ENCODE peak calls at places on chromosome 19, in six cellular contexts. One of them, this sample, is unnamed.

GRCh38 chr19:11410682-11411081 is 8.4 kb downstream of the RGL3 start:
- DNase-seq in D341Med: no peak
- DNase-seq in hippocampal formation: no peak
- DNase-seq in neural crest cell: no peak
- DNase-seq in spleen: no peak
- DNase-seq in CD4-positive, alpha-beta memory T cell: no peak
- DNase-seq in this sample: no peak

GRCh38 chr19:22526661-22527272 is 104.6 kb upstream of the ZNF98 start:
- DNase-seq in D341Med: no peak
- DNase-seq in hippocampal formation: no peak
- DNase-seq in neural crest cell: no peak
- DNase-seq in spleen: no peak
- DNase-seq in CD4-positive, alpha-beta memory T cell: no peak
- DNase-seq in this sample: no peak

GRCh38 chr19:52034051-52034728 is 6.0 kb upstream of the ZNF614 start:
- DNase-seq in D341Med: no peak
- DNase-seq in hippocampal formation: no peak
- DNase-seq in neural crest cell: no peak
- DNase-seq in spleen: no peak
- DNase-seq in CD4-positive, alpha-beta memory T cell: no peak
- DNase-seq in this sample: peak

GRCh38 chr19:39247701-39248664 is 673 bp downstream of the IFNL4 start:
- DNase-seq in D341Med: peak
- DNase-seq in hippocampal formation: no peak
- DNase-seq in neural crest cell: no peak
- DNase-seq in spleen: no peak
- DNase-seq in CD4-positive, alpha-beta memory T cell: peak
- DNase-seq in this sample: no peak

GRCh38 chr19:55086730-55087541 is 11.3 kb downstream of the EPS8L1 start:
- DNase-seq in D341Med: peak
- DNase-seq in hippocampal formation: peak
- DNase-seq in neural crest cell: peak
- DNase-seq in spleen: peak
- DNase-seq in CD4-positive, alpha-beta memory T cell: peak
- DNase-seq in this sample: peak

GRCh38 chr19:47187797-47188196 is 43.2 kb downstream of the BBC3 start:
- DNase-seq in D341Med: no peak
- DNase-seq in hippocampal formation: no peak
- DNase-seq in neural crest cell: no peak
- DNase-seq in spleen: no peak
- DNase-seq in CD4-positive, alpha-beta memory T cell: peak
- DNase-seq in this sample: no peak

GRCh38 chr19:17943284-17944221 is 10.7 kb downstream of the CCDC124 start:
- DNase-seq in D341Med: no peak
- DNase-seq in hippocampal formation: no peak
- DNase-seq in neural crest cell: no peak
- DNase-seq in spleen: no peak
- DNase-seq in CD4-positive, alpha-beta memory T cell: no peak
- DNase-seq in this sample: peak

GRCh38 chr19:28985201-28985600 is 227.8 kb downstream of the UQCRFS1 start:
- DNase-seq in D341Med: no peak
- DNase-seq in hippocampal formation: no peak
- DNase-seq in neural crest cell: no peak
- DNase-seq in spleen: no peak
- DNase-seq in CD4-positive, alpha-beta memory T cell: no peak
- DNase-seq in this sample: no peak